ENCODE peak calls at places on chromosomes 7 and 10, in eight cellular contexts. N, F, D, W, Q, X, C and U are unnamed samples.

GRCh38 chr10:42754155-42755027 is 28.2 kb upstream of the BMS1 start:
- DNase-seq in N (peak; percentile 17), X (peak; percentile 30), W (no peak), Q (peak; percentile 65), F (no peak), D (peak; percentile 74), C (no peak), U (peak; percentile 50)

GRCh38 chr7:158365332-158365731 is 222.3 kb downstream of the PTPRN2 start:
- DNase-seq in N (no peak), D (no peak), W (no peak), Q (no peak), X (no peak), C (no peak), F (no peak), U (no peak)

GRCh38 chr7:124765401-124766352 is at the start of gene GPR37:
- DNase-seq in Q (peak; percentile 97), D (peak; percentile 57), X (peak; percentile 70), C (peak; percentile 90), W (peak; percentile 96), F (peak; percentile 59), N (peak; percentile 0), U (peak; percentile 66)

GRCh38 chr7:45878457-45879144 is 5.7 kb upstream of the CCDC201 start:
- DNase-seq in C (no peak), F (no peak), D (no peak), X (no peak), N (no peak), W (no peak), Q (no peak), U (no peak)

GRCh38 chr7:3892167-3892566 is 591.1 kb downstream of the SDK1 start:
- DNase-seq in D (no peak), Q (no peak), X (no peak), C (no peak), N (no peak), F (no peak), W (no peak), U (no peak)

GRCh38 chr7:74587435-74588126 is 69.9 kb upstream of the GTF2I start:
- DNase-seq in C (peak; percentile 39), X (no peak), Q (peak; percentile 89), F (peak; percentile 81), D (peak; percentile 93), W (peak; percentile 53), N (no peak), U (peak; percentile 45)

GRCh38 chr7:77651544-77652162 is 44.6 kb upstream of the RSBN1L start:
- DNase-seq in F (no peak), D (no peak), X (no peak), Q (peak; percentile 44), W (peak; percentile 24), C (peak; percentile 3), N (peak; percentile 4), U (peak; percentile 38)

GRCh38 chr7:45709168-45710034 is 135.2 kb downstream of the ADCY1 start:
- DNase-seq in C (no peak), Q (no peak), X (no peak), D (peak; percentile 77), F (peak; percentile 31), N (no peak), W (no peak), U (no peak)

GRCh38 chr7:66206116-66206908 is 1.2 kb downstream of the TPST1 start:
- DNase-seq in D (no peak), Q (no peak), W (no peak), F (no peak), X (no peak), N (no peak), C (no peak), U (no peak)

GRCh38 chr10:27801171-27801785 is 55.7 kb upstream of the MKX start:
- DNase-seq in Q (no peak), X (no peak), C (no peak), D (no peak), N (no peak), F (no peak), W (no peak), U (no peak)

GRCh38 chr7:150851497-150852370 is 583 bp upstream of the AOC1 start:
- DNase-seq in C (no peak), X (no peak), D (no peak), Q (no peak), N (no peak), W (no peak), F (no peak), U (no peak)

GRCh38 chr7:108643136-108643535 is 73.5 kb downstream of the DNAJB9 start:
- DNase-seq in C (no peak), N (no peak), Q (no peak), D (no peak), W (no peak), F (no peak), X (no peak), U (no peak)

GRCh38 chr7:12674861-12675260 is 12.6 kb upstream of the ARL4A start:
- DNase-seq in C (no peak), X (no peak), F (peak; percentile 29), W (no peak), D (no peak), Q (peak; percentile 65), N (peak; percentile 12), U (peak; percentile 12)

GRCh38 chr7:111561659-111561908 is 708 bp downstream of the IMMP2L start:
- DNase-seq in X (no peak), Q (no peak), D (no peak), W (no peak), N (no peak), F (no peak), C (no peak), U (no peak)

GRCh38 chr7:12385364-12385786 is 18.3 kb downstream of the VWDE start:
- DNase-seq in X (no peak), N (no peak), C (no peak), D (no peak), Q (no peak), F (no peak), W (no peak), U (no peak)

GRCh38 chr10:5442056-5442989 is 30.0 kb downstream of the NET1 start:
- DNase-seq in F (no peak), C (no peak), N (no peak), X (no peak), Q (peak; percentile 39), D (no peak), W (peak; percentile 61), U (peak; percentile 49)

GRCh38 chr10:6410830-6411229 is 169.2 kb downstream of the PRKCQ start:
- DNase-seq in C (no peak), Q (no peak), N (no peak), W (no peak), F (no peak), D (no peak), X (no peak), U (no peak)

GRCh38 chr10:102065561-102066420 is 642 bp downstream of the HPS6 start:
- DNase-seq in F (peak; percentile 35), W (peak; percentile 19), C (peak; percentile 30), N (no peak), Q (peak; percentile 49), D (peak; percentile 68), X (peak; percentile 24), U (peak; percentile 58)

GRCh38 chr10:111983970-111984525 is 199.5 kb downstream of the GPAM start:
- DNase-seq in X (no peak), D (no peak), C (no peak), F (no peak), N (no peak), Q (peak; percentile 93), W (no peak), U (no peak)

GRCh38 chr10:132140167-132140925 is 46.4 kb upstream of the DPYSL4 start:
- DNase-seq in W (no peak), N (no peak), C (no peak), X (no peak), Q (no peak), F (no peak), D (peak; percentile 32), U (no peak)

GRCh38 chr7:92057375-92057774 is 76.9 kb downstream of the CYP51A1 start:
- DNase-seq in N (no peak), Q (peak; percentile 16), X (no peak), D (no peak), W (no peak), C (no peak), F (peak; percentile 75), U (no peak)

GRCh38 chr10:63628526-63629362 is 107.5 kb downstream of the REEP3 start:
- DNase-seq in N (no peak), F (peak; percentile 68), X (peak; percentile 55), W (peak; percentile 84), D (peak; percentile 77), C (peak; percentile 60), Q (peak; percentile 54), U (peak; percentile 34)

GRCh38 chr7:150335774-150336112 is 5.7 kb downstream of the RARRES2 start:
- DNase-seq in C (no peak), D (no peak), N (no peak), Q (no peak), X (no peak), W (no peak), F (no peak), U (no peak)

GRCh38 chr7:368651-369475 is 78.9 kb downstream of the FOXL3 start:
- DNase-seq in Q (no peak), W (no peak), D (peak; percentile 28), N (no peak), X (no peak), F (no peak), C (no peak), U (no peak)

GRCh38 chr10:43236176-43236850 is 30.6 kb downstream of the RASGEF1A start:
- DNase-seq in C (no peak), N (no peak), X (no peak), D (peak; percentile 17), Q (no peak), W (no peak), F (no peak), U (no peak)